ENCODE peak calls at places on chromosomes 2 and 18, in six cellular contexts. One of them, this sample, is unnamed.

GRCh38 chr2:118847447-118848172 is at the start of gene EN1:
- DNase-seq in NCI-H1092 treated with DMSO at 0.1 percent for 48 hours: no peak
- DNase-seq in SK-MEL-5: peak
- DNase-seq in stimulated activated CD8-positive, alpha-beta memory T cell treated with anti-CD3 and anti-CD28 coated beads, Interleukin-2, amount 100 ng/mL, for 48 hours: no peak
- DNase-seq in fibroblast of mammary gland: peak
- DNase-seq in epithelial cell of esophagus: no peak
- DNase-seq in this sample: no peak

GRCh38 chr18:57837917-57838548 is 34.9 kb upstream of the ATP8B1 start:
- DNase-seq in NCI-H1092 treated with DMSO at 0.1 percent for 48 hours: no peak
- DNase-seq in SK-MEL-5: peak
- DNase-seq in stimulated activated CD8-positive, alpha-beta memory T cell treated with anti-CD3 and anti-CD28 coated beads, Interleukin-2, amount 100 ng/mL, for 48 hours: peak
- DNase-seq in fibroblast of mammary gland: no peak
- DNase-seq in epithelial cell of esophagus: no peak
- DNase-seq in this sample: no peak

GRCh38 chr2:41735446-41735845 is 312.4 kb upstream of the PKDCC start:
- DNase-seq in NCI-H1092 treated with DMSO at 0.1 percent for 48 hours: no peak
- DNase-seq in SK-MEL-5: peak
- DNase-seq in stimulated activated CD8-positive, alpha-beta memory T cell treated with anti-CD3 and anti-CD28 coated beads, Interleukin-2, amount 100 ng/mL, for 48 hours: no peak
- DNase-seq in fibroblast of mammary gland: peak
- DNase-seq in epithelial cell of esophagus: no peak
- DNase-seq in this sample: no peak

GRCh38 chr18:42067527-42067926 is 112.5 kb downstream of the PIK3C3 start:
- DNase-seq in NCI-H1092 treated with DMSO at 0.1 percent for 48 hours: no peak
- DNase-seq in SK-MEL-5: no peak
- DNase-seq in stimulated activated CD8-positive, alpha-beta memory T cell treated with anti-CD3 and anti-CD28 coated beads, Interleukin-2, amount 100 ng/mL, for 48 hours: no peak
- DNase-seq in fibroblast of mammary gland: no peak
- DNase-seq in epithelial cell of esophagus: no peak
- DNase-seq in this sample: no peak

GRCh38 chr2:203072371-203072770 is 57.7 kb downstream of the NBEAL1 start:
- DNase-seq in NCI-H1092 treated with DMSO at 0.1 percent for 48 hours: no peak
- DNase-seq in SK-MEL-5: no peak
- DNase-seq in stimulated activated CD8-positive, alpha-beta memory T cell treated with anti-CD3 and anti-CD28 coated beads, Interleukin-2, amount 100 ng/mL, for 48 hours: no peak
- DNase-seq in fibroblast of mammary gland: no peak
- DNase-seq in epithelial cell of esophagus: no peak
- DNase-seq in this sample: no peak

GRCh38 chr2:195879153-195879552 is 189.5 kb downstream of the DNAH7 start:
- DNase-seq in NCI-H1092 treated with DMSO at 0.1 percent for 48 hours: no peak
- DNase-seq in SK-MEL-5: no peak
- DNase-seq in stimulated activated CD8-positive, alpha-beta memory T cell treated with anti-CD3 and anti-CD28 coated beads, Interleukin-2, amount 100 ng/mL, for 48 hours: no peak
- DNase-seq in fibroblast of mammary gland: no peak
- DNase-seq in epithelial cell of esophagus: no peak
- DNase-seq in this sample: no peak

GRCh38 chr2:134662751-134663150 is 56.0 kb downstream of the TMEM163 start:
- DNase-seq in NCI-H1092 treated with DMSO at 0.1 percent for 48 hours: no peak
- DNase-seq in SK-MEL-5: no peak
- DNase-seq in stimulated activated CD8-positive, alpha-beta memory T cell treated with anti-CD3 and anti-CD28 coated beads, Interleukin-2, amount 100 ng/mL, for 48 hours: no peak
- DNase-seq in fibroblast of mammary gland: no peak
- DNase-seq in epithelial cell of esophagus: no peak
- DNase-seq in this sample: no peak

GRCh38 chr18:58590231-58590630 is 38.7 kb downstream of the ALPK2 start:
- DNase-seq in NCI-H1092 treated with DMSO at 0.1 percent for 48 hours: no peak
- DNase-seq in SK-MEL-5: no peak
- DNase-seq in stimulated activated CD8-positive, alpha-beta memory T cell treated with anti-CD3 and anti-CD28 coated beads, Interleukin-2, amount 100 ng/mL, for 48 hours: no peak
- DNase-seq in fibroblast of mammary gland: peak
- DNase-seq in epithelial cell of esophagus: no peak
- DNase-seq in this sample: no peak

GRCh38 chr2:58866040-58866439 is 624.9 kb upstream of the FANCL start:
- DNase-seq in NCI-H1092 treated with DMSO at 0.1 percent for 48 hours: no peak
- DNase-seq in SK-MEL-5: no peak
- DNase-seq in stimulated activated CD8-positive, alpha-beta memory T cell treated with anti-CD3 and anti-CD28 coated beads, Interleukin-2, amount 100 ng/mL, for 48 hours: no peak
- DNase-seq in fibroblast of mammary gland: no peak
- DNase-seq in epithelial cell of esophagus: peak
- DNase-seq in this sample: no peak

GRCh38 chr2:199458017-199458805 is 472 bp upstream of the SATB2 start:
- DNase-seq in NCI-H1092 treated with DMSO at 0.1 percent for 48 hours: peak
- DNase-seq in SK-MEL-5: peak
- DNase-seq in stimulated activated CD8-positive, alpha-beta memory T cell treated with anti-CD3 and anti-CD28 coated beads, Interleukin-2, amount 100 ng/mL, for 48 hours: no peak
- DNase-seq in fibroblast of mammary gland: peak
- DNase-seq in epithelial cell of esophagus: peak
- DNase-seq in this sample: peak

GRCh38 chr2:39266139-39266805 is 22.5 kb upstream of the CDKL4 start:
- DNase-seq in NCI-H1092 treated with DMSO at 0.1 percent for 48 hours: no peak
- DNase-seq in SK-MEL-5: no peak
- DNase-seq in stimulated activated CD8-positive, alpha-beta memory T cell treated with anti-CD3 and anti-CD28 coated beads, Interleukin-2, amount 100 ng/mL, for 48 hours: no peak
- DNase-seq in fibroblast of mammary gland: peak
- DNase-seq in epithelial cell of esophagus: peak
- DNase-seq in this sample: no peak

GRCh38 chr18:75346671-75347070 is 80.8 kb downstream of the SMIM21 start:
- DNase-seq in NCI-H1092 treated with DMSO at 0.1 percent for 48 hours: no peak
- DNase-seq in SK-MEL-5: peak
- DNase-seq in stimulated activated CD8-positive, alpha-beta memory T cell treated with anti-CD3 and anti-CD28 coated beads, Interleukin-2, amount 100 ng/mL, for 48 hours: no peak
- DNase-seq in fibroblast of mammary gland: no peak
- DNase-seq in epithelial cell of esophagus: no peak
- DNase-seq in this sample: no peak

GRCh38 chr2:1972428-1972827 is 228.1 kb upstream of the PXDN start:
- DNase-seq in NCI-H1092 treated with DMSO at 0.1 percent for 48 hours: peak
- DNase-seq in SK-MEL-5: peak
- DNase-seq in stimulated activated CD8-positive, alpha-beta memory T cell treated with anti-CD3 and anti-CD28 coated beads, Interleukin-2, amount 100 ng/mL, for 48 hours: no peak
- DNase-seq in fibroblast of mammary gland: peak
- DNase-seq in epithelial cell of esophagus: peak
- DNase-seq in this sample: peak

GRCh38 chr2:160635488-160635887 is 141.9 kb upstream of the RBMS1 start:
- DNase-seq in NCI-H1092 treated with DMSO at 0.1 percent for 48 hours: no peak
- DNase-seq in SK-MEL-5: no peak
- DNase-seq in stimulated activated CD8-positive, alpha-beta memory T cell treated with anti-CD3 and anti-CD28 coated beads, Interleukin-2, amount 100 ng/mL, for 48 hours: no peak
- DNase-seq in fibroblast of mammary gland: peak
- DNase-seq in epithelial cell of esophagus: peak
- DNase-seq in this sample: no peak

GRCh38 chr18:61664413-61665084 is 228.3 kb downstream of the RNF152 start:
- DNase-seq in NCI-H1092 treated with DMSO at 0.1 percent for 48 hours: no peak
- DNase-seq in SK-MEL-5: no peak
- DNase-seq in stimulated activated CD8-positive, alpha-beta memory T cell treated with anti-CD3 and anti-CD28 coated beads, Interleukin-2, amount 100 ng/mL, for 48 hours: no peak
- DNase-seq in fibroblast of mammary gland: no peak
- DNase-seq in epithelial cell of esophagus: no peak
- DNase-seq in this sample: no peak

GRCh38 chr2:56009758-56010534 is 86.4 kb upstream of the EFEMP1 start:
- DNase-seq in NCI-H1092 treated with DMSO at 0.1 percent for 48 hours: peak
- DNase-seq in SK-MEL-5: peak
- DNase-seq in stimulated activated CD8-positive, alpha-beta memory T cell treated with anti-CD3 and anti-CD28 coated beads, Interleukin-2, amount 100 ng/mL, for 48 hours: no peak
- DNase-seq in fibroblast of mammary gland: peak
- DNase-seq in epithelial cell of esophagus: peak
- DNase-seq in this sample: peak

GRCh38 chr2:149648282-149649030 is 60.9 kb upstream of the MMADHC start:
- DNase-seq in NCI-H1092 treated with DMSO at 0.1 percent for 48 hours: no peak
- DNase-seq in SK-MEL-5: peak
- DNase-seq in stimulated activated CD8-positive, alpha-beta memory T cell treated with anti-CD3 and anti-CD28 coated beads, Interleukin-2, amount 100 ng/mL, for 48 hours: no peak
- DNase-seq in fibroblast of mammary gland: peak
- DNase-seq in epithelial cell of esophagus: peak
- DNase-seq in this sample: no peak

GRCh38 chr2:96102596-96103387 is 13.6 kb downstream of the ADRA2B start:
- DNase-seq in NCI-H1092 treated with DMSO at 0.1 percent for 48 hours: no peak
- DNase-seq in SK-MEL-5: no peak
- DNase-seq in stimulated activated CD8-positive, alpha-beta memory T cell treated with anti-CD3 and anti-CD28 coated beads, Interleukin-2, amount 100 ng/mL, for 48 hours: no peak
- DNase-seq in fibroblast of mammary gland: no peak
- DNase-seq in epithelial cell of esophagus: no peak
- DNase-seq in this sample: no peak

GRCh38 chr2:201962766-201963555 is 70.7 kb upstream of the FZD7 start:
- DNase-seq in NCI-H1092 treated with DMSO at 0.1 percent for 48 hours: no peak
- DNase-seq in SK-MEL-5: no peak
- DNase-seq in stimulated activated CD8-positive, alpha-beta memory T cell treated with anti-CD3 and anti-CD28 coated beads, Interleukin-2, amount 100 ng/mL, for 48 hours: no peak
- DNase-seq in fibroblast of mammary gland: no peak
- DNase-seq in epithelial cell of esophagus: no peak
- DNase-seq in this sample: no peak

GRCh38 chr2:182949572-182950189 is 83.2 kb upstream of the FRZB start:
- DNase-seq in NCI-H1092 treated with DMSO at 0.1 percent for 48 hours: no peak
- DNase-seq in SK-MEL-5: peak
- DNase-seq in stimulated activated CD8-positive, alpha-beta memory T cell treated with anti-CD3 and anti-CD28 coated beads, Interleukin-2, amount 100 ng/mL, for 48 hours: no peak
- DNase-seq in fibroblast of mammary gland: peak
- DNase-seq in epithelial cell of esophagus: peak
- DNase-seq in this sample: no peak

GRCh38 chr2:122081743-122082142 is 326.3 kb downstream of the TSN start:
- DNase-seq in NCI-H1092 treated with DMSO at 0.1 percent for 48 hours: peak
- DNase-seq in SK-MEL-5: no peak
- DNase-seq in stimulated activated CD8-positive, alpha-beta memory T cell treated with anti-CD3 and anti-CD28 coated beads, Interleukin-2, amount 100 ng/mL, for 48 hours: no peak
- DNase-seq in fibroblast of mammary gland: no peak
- DNase-seq in epithelial cell of esophagus: no peak
- DNase-seq in this sample: peak

GRCh38 chr2:46073540-46074018 is 223.6 kb upstream of the EPAS1 start:
- DNase-seq in NCI-H1092 treated with DMSO at 0.1 percent for 48 hours: no peak
- DNase-seq in SK-MEL-5: peak
- DNase-seq in stimulated activated CD8-positive, alpha-beta memory T cell treated with anti-CD3 and anti-CD28 coated beads, Interleukin-2, amount 100 ng/mL, for 48 hours: no peak
- DNase-seq in fibroblast of mammary gland: peak
- DNase-seq in epithelial cell of esophagus: peak
- DNase-seq in this sample: no peak

GRCh38 chr2:202822411-202822810 is 49.2 kb downstream of the ICA1L start:
- DNase-seq in NCI-H1092 treated with DMSO at 0.1 percent for 48 hours: no peak
- DNase-seq in SK-MEL-5: no peak
- DNase-seq in stimulated activated CD8-positive, alpha-beta memory T cell treated with anti-CD3 and anti-CD28 coated beads, Interleukin-2, amount 100 ng/mL, for 48 hours: no peak
- DNase-seq in fibroblast of mammary gland: no peak
- DNase-seq in epithelial cell of esophagus: no peak
- DNase-seq in this sample: peak

GRCh38 chr2:6103949-6104348 is 411.8 kb downstream of the SOX11 start:
- DNase-seq in NCI-H1092 treated with DMSO at 0.1 percent for 48 hours: peak
- DNase-seq in SK-MEL-5: peak
- DNase-seq in stimulated activated CD8-positive, alpha-beta memory T cell treated with anti-CD3 and anti-CD28 coated beads, Interleukin-2, amount 100 ng/mL, for 48 hours: no peak
- DNase-seq in fibroblast of mammary gland: no peak
- DNase-seq in epithelial cell of esophagus: no peak
- DNase-seq in this sample: peak

GRCh38 chr18:76256897-76257500 is 238.0 kb downstream of the ZNF516 start:
- DNase-seq in NCI-H1092 treated with DMSO at 0.1 percent for 48 hours: peak
- DNase-seq in SK-MEL-5: peak
- DNase-seq in stimulated activated CD8-positive, alpha-beta memory T cell treated with anti-CD3 and anti-CD28 coated beads, Interleukin-2, amount 100 ng/mL, for 48 hours: no peak
- DNase-seq in fibroblast of mammary gland: peak
- DNase-seq in epithelial cell of esophagus: peak
- DNase-seq in this sample: peak

GRCh38 chr2:165872101-165872791 is 78.2 kb upstream of the GALNT3 start:
- DNase-seq in NCI-H1092 treated with DMSO at 0.1 percent for 48 hours: no peak
- DNase-seq in SK-MEL-5: no peak
- DNase-seq in stimulated activated CD8-positive, alpha-beta memory T cell treated with anti-CD3 and anti-CD28 coated beads, Interleukin-2, amount 100 ng/mL, for 48 hours: no peak
- DNase-seq in fibroblast of mammary gland: peak
- DNase-seq in epithelial cell of esophagus: no peak
- DNase-seq in this sample: no peak

GRCh38 chr2:134897932-134898331 is 20.7 kb upstream of the CCNT2 start:
- DNase-seq in NCI-H1092 treated with DMSO at 0.1 percent for 48 hours: peak
- DNase-seq in SK-MEL-5: peak
- DNase-seq in stimulated activated CD8-positive, alpha-beta memory T cell treated with anti-CD3 and anti-CD28 coated beads, Interleukin-2, amount 100 ng/mL, for 48 hours: no peak
- DNase-seq in fibroblast of mammary gland: peak
- DNase-seq in epithelial cell of esophagus: peak
- DNase-seq in this sample: no peak